ENCODE peak calls at places on chromosome 5, in four cellular contexts. Z is fibroblast of pulmonary artery, T is foreskin keratinocyte, F is lower leg skin. K is an unnamed sample.

GRCh38 chr5:140234590-140234989 is 59.6 kb downstream of the CYSTM1 start:
- DNase-seq in T (no peak), F (no peak), Z (no peak), K (no peak)

GRCh38 chr5:57532513-57533497 is 50.2 kb upstream of the ACTBL2 start:
- DNase-seq in F (no peak), T (peak), Z (peak), K (no peak)

GRCh38 chr5:74588415-74588814 is 52.1 kb downstream of the ENC1 start:
- DNase-seq in T (no peak), F (no peak), Z (no peak), K (no peak)

GRCh38 chr5:141022384-141022783 is 28.8 kb upstream of the PCDHB1 start:
- DNase-seq in Z (no peak), F (no peak), T (no peak), K (no peak)

GRCh38 chr5:154937186-154937717 is 759 bp downstream of the GEMIN5 start:
- DNase-seq in T (no peak), F (no peak), Z (peak), K (no peak)

GRCh38 chr5:69206528-69207190 is 17.3 kb downstream of the CENPH start:
- DNase-seq in Z (peak), T (peak), F (no peak), K (no peak)

GRCh38 chr5:33400675-33401074 is 40.1 kb upstream of the TARS1 start:
- DNase-seq in Z (no peak), T (no peak), F (no peak), K (no peak)

GRCh38 chr5:145792840-145793239 is 42.3 kb downstream of the PRELID2 start:
- DNase-seq in F (no peak), Z (no peak), T (no peak), K (no peak)

GRCh38 chr5:157651623-157652376 is 438 bp downstream of the SOX30 start:
- DNase-seq in Z (peak), F (no peak), T (peak), K (peak)

GRCh38 chr5:1081519-1081918 is 30.3 kb downstream of the SLC12A7 start:
- DNase-seq in Z (no peak), T (no peak), F (no peak), K (no peak)

GRCh38 chr5:151150484-151151262 is 6.9 kb downstream of the ANXA6 start:
- DNase-seq in F (no peak), Z (peak), T (no peak), K (no peak)

GRCh38 chr5:33671700-33672291 is 220.0 kb downstream of the ADAMTS12 start:
- DNase-seq in Z (no peak), T (no peak), F (no peak), K (no peak)

GRCh38 chr5:135034963-135035677 is 1.1 kb upstream of the PITX1 start:
- DNase-seq in T (no peak), F (no peak), Z (no peak), K (no peak)

GRCh38 chr5:83011990-83012389 is 65.2 kb downstream of the TMEM167A start:
- DNase-seq in F (no peak), T (peak), Z (no peak), K (no peak)

GRCh38 chr5:57676228-57677098 is 193.9 kb upstream of the ACTBL2 start:
- DNase-seq in Z (peak), F (no peak), T (no peak), K (no peak)

GRCh38 chr5:178207917-178208280 is 3.6 kb downstream of the HNRNPAB start:
- DNase-seq in F (no peak), T (no peak), Z (no peak), K (peak)

GRCh38 chr5:40681351-40682311 is 1.9 kb downstream of the PTGER4 start:
- DNase-seq in T (no peak), F (no peak), Z (no peak), K (no peak)

GRCh38 chr5:141149812-141150211 is at the start of gene PCDHB6:
- DNase-seq in F (no peak), T (no peak), Z (peak), K (no peak)

GRCh38 chr5:32098806-32099435 is 75.2 kb downstream of the GOLPH3 start:
- DNase-seq in Z (no peak), T (no peak), F (no peak), K (no peak)

GRCh38 chr5:64977779-64978178 is 209.0 kb downstream of the CWC27 start:
- DNase-seq in F (no peak), Z (peak), T (no peak), K (no peak)

GRCh38 chr5:173893192-173893561 is 5.0 kb downstream of the CPEB4 start:
- DNase-seq in T (no peak), Z (no peak), F (no peak), K (no peak)

GRCh38 chr5:157290981-157291711 is 25.2 kb downstream of the CYFIP2 start:
- DNase-seq in T (no peak), F (no peak), Z (no peak), K (no peak)

GRCh38 chr5:150394103-150394502 is 18.6 kb downstream of the CD74 start:
- DNase-seq in Z (peak), F (no peak), T (no peak), K (no peak)

GRCh38 chr5:117262607-117263131 is 688.0 kb upstream of the SEMA6A start:
- DNase-seq in F (no peak), Z (peak), T (peak), K (no peak)

GRCh38 chr5:37532976-37533740 is 154.0 kb downstream of the WDR70 start:
- DNase-seq in T (peak), F (no peak), Z (peak), K (no peak)

GRCh38 chr5:10391130-10391529 is 37.6 kb downstream of the MARCHF6 start:
- DNase-seq in T (no peak), Z (no peak), F (no peak), K (no peak)

GRCh38 chr5:9447691-9448090 is 98.2 kb downstream of the SEMA5A start:
- DNase-seq in F (no peak), T (peak), Z (no peak), K (no peak)

GRCh38 chr5:178902849-178903248 is 7.1 kb downstream of the ZFP2 start:
- DNase-seq in T (peak), F (no peak), Z (no peak), K (no peak)

GRCh38 chr5:14806452-14806851 is 65.1 kb downstream of the ANKH start:
- DNase-seq in F (peak), Z (peak), T (no peak), K (peak)

GRCh38 chr5:141510850-141511718 is 22.2 kb downstream of the PCDHGC5 start:
- DNase-seq in F (no peak), T (no peak), Z (no peak), K (no peak)

GRCh38 chr5:140827704-140828401 is at the start of gene PCDHA6:
- DNase-seq in T (no peak), Z (peak), F (no peak), K (no peak)

GRCh38 chr5:140926211-140926902 is at the start of gene PCDHAC1:
- DNase-seq in Z (peak), F (peak), T (peak), K (peak)

GRCh38 chr5:43244823-43245565 is 53.0 kb downstream of the NIM1K start:
- DNase-seq in Z (no peak), T (no peak), F (no peak), K (no peak)

GRCh38 chr5:104606258-104606829 is 1043.8 kb upstream of the NUDT12 start:
- DNase-seq in Z (no peak), T (no peak), F (no peak), K (no peak)

GRCh38 chr5:80655231-80655784 is 525 bp upstream of the DHFR start:
- DNase-seq in T (no peak), F (no peak), Z (peak), K (no peak)

GRCh38 chr5:96911139-96911538 is 24.7 kb upstream of the LNPEP start:
- DNase-seq in T (no peak), Z (no peak), F (no peak), K (no peak)

GRCh38 chr5:107997338-107997979 is 326.7 kb upstream of the EFNA5 start:
- DNase-seq in T (no peak), Z (no peak), F (no peak), K (no peak)

GRCh38 chr5:170892201-170892600 is 30.4 kb downstream of the RANBP17 start:
- DNase-seq in F (no peak), Z (peak), T (no peak), K (no peak)

GRCh38 chr5:170896779-170897178 is 35.0 kb downstream of the RANBP17 start:
- DNase-seq in Z (peak), T (no peak), F (no peak), K (no peak)
- TF ChIP-seq CTCF in Z (peak), T (peak), F (no peak), K (no peak)

GRCh38 chr5:55316842-55317241 is 9.1 kb downstream of the MTREX start:
- DNase-seq in Z (no peak), F (no peak), T (no peak), K (no peak)
- TF ChIP-seq CTCF in Z (no peak), F (no peak), T (no peak), K (no peak)

DNA sequence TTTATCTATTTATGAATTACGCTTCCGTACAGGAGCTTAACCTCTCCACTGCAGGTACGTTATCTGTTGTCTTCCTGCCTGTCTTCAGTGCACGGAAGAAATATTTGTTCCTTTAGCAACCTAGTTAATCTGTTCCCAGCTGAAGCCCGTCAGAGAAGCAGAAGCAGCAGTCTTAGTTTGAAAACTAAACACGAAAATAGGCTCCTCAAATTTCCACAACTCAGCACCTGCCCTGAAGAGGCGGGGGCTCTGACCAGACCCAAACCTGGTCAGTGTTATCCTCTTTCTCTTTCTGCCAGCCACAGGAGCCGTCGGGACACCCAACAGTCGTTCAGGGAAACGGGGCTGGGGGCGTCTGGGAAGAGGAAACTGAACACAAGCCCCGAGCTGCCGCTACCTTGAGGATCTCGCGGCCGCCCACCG is 426 bp downstream of the NUDCD2 start:
- DNase-seq in T (no peak), F (no peak), Z (no peak), K (no peak)
- TF ChIP-seq CTCF in T (no peak), F (no peak), Z (no peak), K (no peak)

GRCh38 chr5:158740358-158740757 is 359.4 kb downstream of the EBF1 start:
- DNase-seq in T (no peak), F (no peak), Z (no peak), K (no peak)

GRCh38 chr5:158736134-158736533 is 363.6 kb downstream of the EBF1 start:
- DNase-seq in Z (no peak), F (no peak), T (no peak), K (no peak)

GRCh38 chr5:158737536-158738027 is 362.1 kb downstream of the EBF1 start:
- DNase-seq in F (no peak), T (no peak), Z (no peak), K (no peak)

GRCh38 chr5:158741296-158741695 is 358.4 kb downstream of the EBF1 start:
- DNase-seq in Z (no peak), F (no peak), T (no peak), K (no peak)

DNA sequence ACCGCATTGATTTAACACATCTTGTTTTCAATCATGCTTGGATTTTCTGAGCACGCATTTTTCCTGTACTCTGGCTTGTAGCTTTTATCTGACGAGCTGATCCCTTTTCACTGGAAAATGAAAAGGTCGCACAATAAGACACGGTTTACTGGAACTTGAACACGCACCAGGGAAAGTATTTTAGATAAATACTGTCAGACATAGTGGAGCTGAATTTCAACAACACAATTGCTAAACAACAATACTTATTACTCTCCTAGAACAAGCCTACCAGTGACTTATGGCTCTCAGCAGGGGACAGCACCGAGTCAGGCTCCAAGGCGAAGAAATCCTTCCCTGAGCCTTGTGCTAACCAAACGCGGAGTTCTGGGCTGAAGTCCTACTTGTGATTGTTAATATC is 359.8 kb downstream of the EBF1 start:
- DNase-seq in F (no peak), Z (peak), T (no peak), K (peak)
- TF ChIP-seq CTCF in F (no peak), Z (peak), T (no peak), K (peak)

GRCh38 chr5:3140117-3140516 is 388.6 kb upstream of the IRX2 start:
- DNase-seq in F (no peak), T (no peak), Z (no peak), K (no peak)

GRCh38 chr5:3142261-3143027 is 391.0 kb upstream of the IRX2 start:
- DNase-seq in T (no peak), Z (no peak), F (no peak), K (no peak)

GRCh38 chr5:3143382-3143781 is 391.9 kb upstream of the IRX2 start:
- DNase-seq in Z (no peak), T (no peak), F (no peak), K (no peak)

GRCh38 chr5:3139596-3139995 is 388.1 kb upstream of the IRX2 start:
- DNase-seq in T (peak), Z (no peak), F (no peak), K (no peak)
- TF ChIP-seq CTCF in T (peak), Z (no peak), F (no peak), K (no peak)

GRCh38 chr5:66224773-66225553 is 80.9 kb downstream of the SREK1 start:
- DNase-seq in F (no peak), T (no peak), Z (no peak), K (no peak)

GRCh38 chr5:66222455-66222854 is 78.4 kb downstream of the SREK1 start:
- DNase-seq in T (no peak), Z (no peak), F (no peak), K (no peak)

GRCh38 chr5:66224273-66224672 is 80.2 kb downstream of the SREK1 start:
- DNase-seq in Z (no peak), F (no peak), T (no peak), K (no peak)

GRCh38 chr5:66223637-66224036 is 79.5 kb downstream of the SREK1 start:
- DNase-seq in T (no peak), Z (peak), F (no peak), K (no peak)
- TF ChIP-seq CTCF in T (peak), Z (peak), F (no peak), K (no peak)

GRCh38 chr5:168947212-168947868 is 353.6 kb downstream of the SLIT3 start:
- DNase-seq in Z (peak), F (no peak), T (peak), K (no peak)

GRCh38 chr5:168943485-168943884 is 357.5 kb downstream of the SLIT3 start:
- DNase-seq in T (no peak), F (no peak), Z (no peak), K (no peak)

GRCh38 chr5:168943999-168944398 is 356.9 kb downstream of the SLIT3 start:
- DNase-seq in Z (no peak), F (no peak), T (no peak), K (no peak)

GRCh38 chr5:168948746-168949145 is 352.2 kb downstream of the SLIT3 start:
- DNase-seq in F (no peak), T (peak), Z (no peak), K (no peak)

GRCh38 chr5:168946363-168946762 is 354.6 kb downstream of the SLIT3 start:
- DNase-seq in Z (peak), T (no peak), F (no peak), K (peak)
- TF ChIP-seq CTCF in Z (peak), T (peak), F (no peak), K (no peak)

K was measured in ascending aorta.